ENCODE peak calls at places on chromosomes 13 and 19, in seven cellular contexts. Y is effector CD4-positive, alpha-beta T cell; T is left ventricle myocardium inferior; F is lower lobe of right lung; A is CD8-positive, alpha-beta T cell; U is GM18507; C is HFF-Myc. S is an unnamed sample.

GRCh38 chr13:24627090-24627714 is 53.0 kb upstream of the ATP12A start:
- DNase-seq in Y (no peak), T (no peak), F (no peak), A (no peak), U (no peak), C (no peak), S (no peak)

GRCh38 chr19:30516111-30516510 is 143.9 kb downstream of the ZNF536 start:
- DNase-seq in Y (no peak), T (no peak), F (no peak), A (no peak), U (no peak), C (no peak), S (no peak)

GRCh38 chr19:55559684-55560083 is 14.3 kb upstream of the SBK3 start:
- DNase-seq in Y (no peak), T (no peak), F (no peak), A (no peak), U (no peak), C (no peak), S (no peak)

GRCh38 chr13:33606692-33607091 is 211.3 kb upstream of the RFC3 start:
- DNase-seq in Y (no peak), T (no peak), F (no peak), A (no peak), U (no peak), C (no peak), S (peak)

GRCh38 chr13:104796581-104796980 is 1730.4 kb upstream of the SLC10A2 start:
- DNase-seq in Y (no peak), T (no peak), F (no peak), A (no peak), U (no peak), C (no peak), S (no peak)

GRCh38 chr19:38993271-38993670 is 17.7 kb upstream of the FBXO17 start:
- DNase-seq in Y (no peak), T (no peak), F (no peak), A (no peak), U (no peak), C (no peak), S (no peak)

GRCh38 chr13:52359534-52359933 is 46.4 kb downstream of the THSD1 start:
- DNase-seq in Y (no peak), T (no peak), F (no peak), A (no peak), U (no peak), C (peak), S (no peak)

GRCh38 chr13:72536668-72537399 is 190.6 kb downstream of the MZT1 start:
- DNase-seq in Y (no peak), T (no peak), F (no peak), A (no peak), U (no peak), C (no peak), S (no peak)

GRCh38 chr19:30692517-30692870 is 320.3 kb downstream of the ZNF536 start:
- DNase-seq in Y (no peak), T (no peak), F (no peak), A (no peak), U (no peak), C (no peak), S (no peak)

GRCh38 chr13:44648392-44649117 is 72.4 kb upstream of the TSC22D1 start:
- DNase-seq in Y (no peak), T (no peak), F (no peak), A (no peak), U (no peak), C (no peak), S (no peak)

GRCh38 chr13:26485288-26485687 is 72.2 kb upstream of the WASF3 start:
- DNase-seq in Y (no peak), T (no peak), F (no peak), A (no peak), U (no peak), C (no peak), S (no peak)

GRCh38 chr19:47377801-47378200 is 28.7 kb downstream of the DHX34 start:
- DNase-seq in Y (no peak), T (no peak), F (no peak), A (no peak), U (no peak), C (no peak), S (no peak)

GRCh38 chr13:76879211-76879875 is 6.9 kb downstream of the KCTD12 start:
- DNase-seq in Y (peak), T (peak), F (peak), A (peak), U (peak), C (peak), S (peak)

GRCh38 chr19:3979674-3980352 is 5.5 kb downstream of the EEF2 start:
- DNase-seq in Y (no peak), T (no peak), F (no peak), A (no peak), U (no peak), C (no peak), S (no peak)

GRCh38 chr19:45340232-45340898 is at the start of gene KLC3:
- DNase-seq in Y (peak), T (no peak), F (peak), A (peak), U (peak), C (no peak), S (no peak)

GRCh38 chr13:23510979-23511735 is 59.1 kb upstream of the TNFRSF19 start:
- DNase-seq in Y (no peak), T (no peak), F (no peak), A (no peak), U (no peak), C (no peak), S (no peak)

GRCh38 chr13:84431646-84432045 is 549.4 kb upstream of the SLITRK1 start:
- DNase-seq in Y (no peak), T (no peak), F (no peak), A (no peak), U (no peak), C (no peak), S (no peak)

GRCh38 chr13:94343243-94343585 is 136.3 kb downstream of the DCT start:
- DNase-seq in Y (no peak), T (no peak), F (no peak), A (no peak), U (no peak), C (no peak), S (no peak)

GRCh38 chr13:27559714-27560113 is 60.6 kb downstream of the LNX2 start:
- DNase-seq in Y (no peak), T (no peak), F (no peak), A (no peak), U (no peak), C (no peak), S (no peak)

GRCh38 chr19:18700501-18701249 is 17.2 kb downstream of the CRTC1 start:
- DNase-seq in Y (peak), T (peak), F (peak), A (peak), U (peak), C (no peak), S (no peak)

GRCh38 chr13:90084684-90085290 is 1262.7 kb upstream of the MIR17HG start:
- DNase-seq in Y (no peak), T (no peak), F (no peak), A (no peak), U (no peak), C (no peak), S (no peak)

GRCh38 chr13:110442946-110443632 is 118.4 kb downstream of the RAB20 start:
- DNase-seq in Y (no peak), T (no peak), F (no peak), A (no peak), U (no peak), C (no peak), S (no peak)

GRCh38 chr19:12578641-12579040 is 27.4 kb upstream of the ZNF564 start:
- DNase-seq in Y (no peak), T (no peak), F (no peak), A (no peak), U (no peak), C (no peak), S (no peak)

GRCh38 chr19:494171-495046 is 1.9 kb upstream of the MADCAM1 start:
- DNase-seq in Y (no peak), T (no peak), F (no peak), A (no peak), U (no peak), C (no peak), S (no peak)

GRCh38 chr19:43527860-43528622 is 1.0 kb upstream of the ETHE1 start:
- DNase-seq in Y (no peak), T (no peak), F (no peak), A (no peak), U (no peak), C (no peak), S (no peak)

GRCh38 chr19:3986260-3987041 is 1.2 kb upstream of the EEF2 start:
- DNase-seq in Y (no peak), T (no peak), F (no peak), A (peak), U (no peak), C (peak), S (peak)

GRCh38 chr13:97574926-97575325 is 141.0 kb downstream of the RAP2A start:
- DNase-seq in Y (no peak), T (peak), F (no peak), A (no peak), U (no peak), C (no peak), S (no peak)

GRCh38 chr19:37654525-37654832 is 786 bp downstream of the ZFP30 start:
- DNase-seq in Y (no peak), T (no peak), F (no peak), A (no peak), U (no peak), C (peak), S (no peak)

GRCh38 chr13:98044301-98044700 is 90.8 kb downstream of the IPO5 start:
- DNase-seq in Y (no peak), T (no peak), F (no peak), A (no peak), U (no peak), C (no peak), S (no peak)

GRCh38 chr13:79423801-79424642 is 18.0 kb upstream of the RBM26 start:
- DNase-seq in Y (peak), T (no peak), F (no peak), A (no peak), U (no peak), C (peak), S (peak)

GRCh38 chr19:55536951-55537740 is at the start of gene SBK2:
- DNase-seq in Y (no peak), T (no peak), F (no peak), A (no peak), U (no peak), C (no peak), S (no peak)

GRCh38 chr13:71759506-71760225 is 107.3 kb downstream of the DACH1 start:
- DNase-seq in Y (no peak), T (no peak), F (no peak), A (no peak), U (no peak), C (no peak), S (no peak)

GRCh38 chr19:50415661-50416033 is 3.1 kb upstream of the SPIB start:
- DNase-seq in Y (no peak), T (peak), F (peak), A (no peak), U (peak), C (no peak), S (no peak)

GRCh38 chr19:2424686-2425621 is 2.4 kb downstream of the TIMM13 start:
- DNase-seq in Y (no peak), T (peak), F (no peak), A (no peak), U (no peak), C (no peak), S (no peak)

GRCh38 chr13:46097015-46097414 is 7.8 kb downstream of the CPB2 start:
- DNase-seq in Y (no peak), T (no peak), F (no peak), A (no peak), U (no peak), C (no peak), S (peak)

GRCh38 chr13:50594276-50594970 is 249.1 kb downstream of the DLEU7 start:
- DNase-seq in Y (no peak), T (no peak), F (no peak), A (no peak), U (peak), C (no peak), S (no peak)

S was measured in hippocampal formation.